ENCODE peak calls at places on chromosomes 1 and 21, in five cellular contexts. T is skeletal muscle cell, H is activated T-cell treated with anti-CD3 and anti-CD28 coated beads for 24 hours, W is GM20000, F is HTR-8/SVneo. Q is an unnamed sample.

GRCh38 chr1:75132421-75133381 is 1.5 kb upstream of the LHX8 start:
- DNase-seq in W (no peak), T (no peak), H (no peak), F (no peak), Q (no peak)

GRCh38 chr21:45409466-45410150 is 4.6 kb downstream of the COL18A1 start:
- DNase-seq in F (no peak), W (no peak), T (no peak), H (no peak), Q (no peak)

GRCh38 chr21:39048064-39048463 is 135.2 kb downstream of the PSMG1 start:
- DNase-seq in T (peak; percentile 66), F (peak; percentile 10), H (no peak), W (no peak), Q (peak; percentile 73)

GRCh38 chr1:232012773-232013386 is 386.3 kb downstream of the DISC1 start:
- DNase-seq in T (peak; percentile 76), H (no peak), W (no peak), F (no peak), Q (peak; percentile 9)

GRCh38 chr1:207863893-207864535 is 46.9 kb downstream of the CD34 start:
- DNase-seq in F (no peak), H (no peak), W (peak; percentile 66), T (no peak), Q (no peak)

GRCh38 chr1:228009828-228010775 is 3.3 kb downstream of the WNT3A start:
- DNase-seq in T (no peak), F (no peak), H (no peak), W (no peak), Q (no peak)

GRCh38 chr1:23910553-23911246 is 2.5 kb downstream of the CNR2 start:
- DNase-seq in F (no peak), H (no peak), W (peak; percentile 52), T (no peak), Q (no peak)

GRCh38 chr1:227945891-227946623 is 1.7 kb downstream of the WNT9A start:
- DNase-seq in T (peak; percentile 33), W (peak; percentile 45), F (no peak), H (no peak), Q (peak; percentile 82)